ENCODE peak calls at places on chromosome 20, in four cellular contexts. One of them, this sample, is unnamed.

GRCh38 chr20:24131684-24132083 is 143.1 kb upstream of the GGTLC1 start:
- DNase-seq in lung: no peak
- DNase-seq in GM23338: no peak
- DNase-seq in tibial artery: no peak
- DNase-seq in this sample: no peak

GRCh38 chr20:13202553-13202952 is 18.5 kb upstream of the ISM1 start:
- DNase-seq in lung: no peak
- DNase-seq in GM23338: no peak
- DNase-seq in tibial artery: no peak
- DNase-seq in this sample: no peak

GRCh38 chr20:50586531-50587232 is 76.5 kb downstream of the PTPN1 start:
- DNase-seq in lung: no peak
- DNase-seq in GM23338: no peak
- DNase-seq in tibial artery: no peak
- DNase-seq in this sample: no peak

GRCh38 chr20:56222201-56222600 is 26.3 kb upstream of the MC3R start:
- DNase-seq in lung: no peak
- DNase-seq in GM23338: no peak
- DNase-seq in tibial artery: no peak
- DNase-seq in this sample: no peak

GRCh38 chr20:62426678-62427077 is 661 bp downstream of the RBBP8NL start:
- DNase-seq in lung: no peak
- DNase-seq in GM23338: peak
- DNase-seq in tibial artery: no peak
- DNase-seq in this sample: no peak

GRCh38 chr20:61230166-61230565 is 21.9 kb upstream of the CDH4 start:
- DNase-seq in lung: no peak
- DNase-seq in GM23338: no peak
- DNase-seq in tibial artery: no peak
- DNase-seq in this sample: no peak

GRCh38 chr20:61257596-61257995 is 5.5 kb downstream of the CDH4 start:
- DNase-seq in lung: no peak
- DNase-seq in GM23338: no peak
- DNase-seq in tibial artery: no peak
- DNase-seq in this sample: no peak

GRCh38 chr20:44752099-44752931 is 6.7 kb downstream of the KCNK15 start:
- DNase-seq in lung: no peak
- DNase-seq in GM23338: no peak
- DNase-seq in tibial artery: no peak
- DNase-seq in this sample: no peak

GRCh38 chr20:1636621-1637020 is 16.8 kb upstream of the SIRPB1 start:
- DNase-seq in lung: no peak
- DNase-seq in GM23338: peak
- DNase-seq in tibial artery: no peak
- DNase-seq in this sample: no peak

GRCh38 chr20:62120990-62121775 is 1.1 kb upstream of the LSM14B start:
- DNase-seq in lung: no peak
- DNase-seq in GM23338: peak
- DNase-seq in tibial artery: no peak
- DNase-seq in this sample: no peak

GRCh38 chr20:56433880-56434255 is 21.8 kb downstream of the CASS4 start:
- DNase-seq in lung: no peak
- DNase-seq in GM23338: no peak
- DNase-seq in tibial artery: peak
- DNase-seq in this sample: no peak

GRCh38 chr20:9214676-9215075 is 145.8 kb downstream of the PLCB4 start:
- DNase-seq in lung: no peak
- DNase-seq in GM23338: no peak
- DNase-seq in tibial artery: no peak
- DNase-seq in this sample: no peak

GRCh38 chr20:53371216-53371615 is 222.4 kb downstream of the ZNF217 start:
- DNase-seq in lung: no peak
- DNase-seq in GM23338: no peak
- DNase-seq in tibial artery: no peak
- DNase-seq in this sample: no peak

GRCh38 chr20:15609956-15610355 is 963.3 kb downstream of the KIF16B start:
- DNase-seq in lung: no peak
- DNase-seq in GM23338: no peak
- DNase-seq in tibial artery: no peak
- DNase-seq in this sample: no peak

GRCh38 chr20:10877345-10877744 is 203.5 kb upstream of the JAG1 start:
- DNase-seq in lung: peak
- DNase-seq in GM23338: no peak
- DNase-seq in tibial artery: peak
- DNase-seq in this sample: peak

GRCh38 chr20:59564171-59564570 is 40.2 kb upstream of the PHACTR3 start:
- DNase-seq in lung: no peak
- DNase-seq in GM23338: no peak
- DNase-seq in tibial artery: no peak
- DNase-seq in this sample: no peak

GRCh38 chr20:50041238-50041915 is 58.6 kb downstream of the SNAI1 start:
- DNase-seq in lung: no peak
- DNase-seq in GM23338: no peak
- DNase-seq in tibial artery: no peak
- DNase-seq in this sample: no peak

GRCh38 chr20:51570755-51571469 is 28.4 kb upstream of the NFATC2 start:
- DNase-seq in lung: no peak
- DNase-seq in GM23338: no peak
- DNase-seq in tibial artery: peak
- DNase-seq in this sample: peak

GRCh38 chr20:41169184-41169690 is 31.9 kb downstream of the PLCG1 start:
- DNase-seq in lung: no peak
- DNase-seq in GM23338: no peak
- DNase-seq in tibial artery: peak
- DNase-seq in this sample: no peak

GRCh38 chr20:56411759-56412472 is at the start of gene CASS4:
- DNase-seq in lung: no peak
- DNase-seq in GM23338: no peak
- DNase-seq in tibial artery: no peak
- DNase-seq in this sample: no peak

GRCh38 chr20:62603021-62603906 is 39.0 kb upstream of the SLCO4A1 start:
- DNase-seq in lung: peak
- DNase-seq in GM23338: no peak
- DNase-seq in tibial artery: peak
- DNase-seq in this sample: peak

GRCh38 chr20:49785851-49786174 is 26.8 kb upstream of the SLC9A8 start:
- DNase-seq in lung: no peak
- DNase-seq in GM23338: no peak
- DNase-seq in tibial artery: no peak
- DNase-seq in this sample: no peak

GRCh38 chr20:12434672-12435071 is 517.0 kb downstream of the BTBD3 start:
- DNase-seq in lung: no peak
- DNase-seq in GM23338: no peak
- DNase-seq in tibial artery: no peak
- DNase-seq in this sample: no peak

GRCh38 chr20:48791666-48792071 is 36.1 kb downstream of the PREX1 start:
- DNase-seq in lung: no peak
- DNase-seq in GM23338: no peak
- DNase-seq in tibial artery: peak
- DNase-seq in this sample: no peak

GRCh38 chr20:23228912-23229311 is 121.7 kb upstream of the NXT1 start:
- DNase-seq in lung: no peak
- DNase-seq in GM23338: no peak
- DNase-seq in tibial artery: no peak
- DNase-seq in this sample: no peak

GRCh38 chr20:13784893-13785715 is at the start of the genes ESF1 and NDUFAF5:
- DNase-seq in lung: peak
- DNase-seq in GM23338: peak
- DNase-seq in tibial artery: peak
- DNase-seq in this sample: peak

GRCh38 chr20:56328861-56329260 is 29.9 kb upstream of the FAM210B start:
- DNase-seq in lung: no peak
- DNase-seq in GM23338: no peak
- DNase-seq in tibial artery: no peak
- DNase-seq in this sample: no peak

GRCh38 chr20:60453388-60453787 is 495.2 kb downstream of the CDH26 start:
- DNase-seq in lung: no peak
- DNase-seq in GM23338: no peak
- DNase-seq in tibial artery: no peak
- DNase-seq in this sample: no peak

GRCh38 chr20:11118802-11119380 is 445.1 kb upstream of the JAG1 start:
- DNase-seq in lung: no peak
- DNase-seq in GM23338: no peak
- DNase-seq in tibial artery: no peak
- DNase-seq in this sample: no peak

GRCh38 chr20:50663095-50663821 is 28.1 kb downstream of the RIPOR3 start:
- DNase-seq in lung: peak
- DNase-seq in GM23338: peak
- DNase-seq in tibial artery: no peak
- DNase-seq in this sample: no peak

GRCh38 chr20:17619351-17620093 is 49.6 kb downstream of the DSTN start:
- DNase-seq in lung: no peak
- DNase-seq in GM23338: no peak
- DNase-seq in tibial artery: peak
- DNase-seq in this sample: no peak

GRCh38 chr20:20489054-20489453 is 121.2 kb downstream of the INSM1 start:
- DNase-seq in lung: no peak
- DNase-seq in GM23338: no peak
- DNase-seq in tibial artery: no peak
- DNase-seq in this sample: no peak

GRCh38 chr20:45944151-45944964 is 9.9 kb downstream of the PCIF1 start:
- DNase-seq in lung: no peak
- DNase-seq in GM23338: no peak
- DNase-seq in tibial artery: no peak
- DNase-seq in this sample: no peak

GRCh38 chr20:51705400-51705799 is 62.8 kb downstream of the ATP9A start:
- DNase-seq in lung: no peak
- DNase-seq in GM23338: no peak
- DNase-seq in tibial artery: no peak
- DNase-seq in this sample: no peak

GRCh38 chr20:24792641-24793495 is 156.2 kb upstream of the CST7 start:
- DNase-seq in lung: no peak
- DNase-seq in GM23338: no peak
- DNase-seq in tibial artery: no peak
- DNase-seq in this sample: peak

GRCh38 chr20:8557711-8558110 is 425.6 kb downstream of the PLCB1 start:
- DNase-seq in lung: no peak
- DNase-seq in GM23338: no peak
- DNase-seq in tibial artery: no peak
- DNase-seq in this sample: no peak

GRCh38 chr20:24914388-24915241 is 34.5 kb upstream of the CST7 start:
- DNase-seq in lung: peak
- DNase-seq in GM23338: no peak
- DNase-seq in tibial artery: no peak
- DNase-seq in this sample: no peak

GRCh38 chr20:41231136-41231535 is 86.4 kb downstream of the ZHX3 start:
- DNase-seq in lung: no peak
- DNase-seq in GM23338: no peak
- DNase-seq in tibial artery: no peak
- DNase-seq in this sample: no peak

GRCh38 chr20:53829086-53829703 is 235.6 kb upstream of the ZNF217 start:
- DNase-seq in lung: no peak
- DNase-seq in GM23338: no peak
- DNase-seq in tibial artery: no peak
- DNase-seq in this sample: no peak

DNA sequence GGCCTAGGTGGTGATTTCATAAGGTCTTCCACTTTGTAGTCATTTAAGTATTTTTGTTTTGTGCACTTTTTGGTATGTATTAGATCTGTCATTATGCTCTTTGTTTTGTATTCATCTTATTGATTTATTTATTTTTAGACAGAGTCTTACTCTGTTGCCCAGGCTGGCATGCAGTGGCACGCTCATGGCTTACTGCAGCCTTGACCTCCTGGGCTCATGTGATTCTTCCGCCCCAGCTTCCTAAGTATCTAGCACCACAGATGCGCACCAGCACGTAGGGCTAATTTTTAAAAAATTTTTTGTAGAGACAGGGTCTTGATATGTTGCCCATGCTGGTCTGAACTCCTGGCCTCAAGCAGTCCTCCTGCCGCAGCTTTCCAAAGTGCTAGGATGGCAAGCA is 30.6 kb downstream of the TPX2 start:
- DNase-seq in lung: no peak
- DNase-seq in GM23338: no peak
- DNase-seq in tibial artery: no peak
- DNase-seq in this sample: no peak
- H3K4me3 ChIP-seq in lung: no peak
- H3K4me3 ChIP-seq in GM23338: no peak
- H3K4me3 ChIP-seq in tibial artery: peak
- H3K4me3 ChIP-seq in this sample: no peak

DNA sequence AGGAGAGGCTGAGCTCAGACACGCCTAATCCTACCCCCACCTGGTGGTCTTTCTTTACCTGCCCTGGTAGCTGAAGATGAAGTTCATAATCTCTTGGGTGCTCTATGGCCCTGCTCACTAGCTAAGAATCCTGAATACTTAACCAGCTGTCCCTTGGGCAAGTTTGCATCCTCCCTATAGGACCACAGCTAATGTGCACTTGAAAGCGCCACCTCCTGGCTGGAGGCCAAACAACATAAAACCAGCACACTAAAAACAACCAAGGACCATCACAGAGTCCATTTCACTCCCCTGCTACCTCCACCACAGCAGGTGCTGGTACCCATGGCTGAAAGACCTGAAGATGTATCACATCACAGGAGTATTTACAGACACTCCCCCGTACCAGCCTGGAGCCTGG is 155.5 kb upstream of the SLC24A3 start:
- DNase-seq in lung: no peak
- DNase-seq in GM23338: peak
- DNase-seq in tibial artery: no peak
- DNase-seq in this sample: no peak
- TF ChIP-seq CTCF in lung: no peak
- TF ChIP-seq CTCF in GM23338: peak
- TF ChIP-seq CTCF in tibial artery: no peak
- TF ChIP-seq CTCF in this sample: no peak

DNA sequence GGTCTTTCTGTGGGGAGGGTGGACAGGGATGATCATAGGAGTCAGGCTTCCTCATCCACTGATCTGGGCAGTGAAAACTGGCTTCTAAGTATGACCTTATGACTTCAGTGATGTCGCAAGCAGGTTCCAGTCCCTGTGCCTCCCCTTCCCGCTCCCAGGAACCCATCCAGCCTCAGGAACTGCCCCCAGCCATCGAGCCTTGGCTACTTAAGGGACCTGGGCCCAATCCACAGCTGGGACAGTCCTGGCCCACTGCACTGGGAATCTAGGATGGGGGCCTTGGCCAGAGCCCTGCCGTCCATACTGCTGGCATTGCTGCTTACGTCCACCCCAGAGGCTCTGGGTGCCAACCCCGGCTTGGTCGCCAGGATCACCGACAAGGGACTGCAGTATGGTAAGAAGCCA is at the start of gene LBP:
- DNase-seq in lung: no peak
- DNase-seq in GM23338: no peak
- DNase-seq in tibial artery: no peak
- DNase-seq in this sample: peak
- H3K4me3 ChIP-seq in lung: no peak
- H3K4me3 ChIP-seq in GM23338: no peak
- H3K4me3 ChIP-seq in tibial artery: no peak
- H3K4me3 ChIP-seq in this sample: peak

GRCh38 chr20:35478804-35479472 is 23.5 kb downstream of the CEP250 start:
- DNase-seq in lung: no peak
- DNase-seq in GM23338: peak
- DNase-seq in tibial artery: no peak
- DNase-seq in this sample: no peak
- TF ChIP-seq CTCF in lung: no peak
- TF ChIP-seq CTCF in GM23338: peak
- TF ChIP-seq CTCF in tibial artery: no peak
- TF ChIP-seq CTCF in this sample: no peak

GRCh38 chr20:47356526-47357295 is at the start of gene ZMYND8:
- DNase-seq in lung: peak
- DNase-seq in GM23338: peak
- DNase-seq in tibial artery: peak
- DNase-seq in this sample: peak
- H3K4me3 ChIP-seq in lung: no peak
- H3K4me3 ChIP-seq in GM23338: peak
- H3K4me3 ChIP-seq in tibial artery: peak
- H3K4me3 ChIP-seq in this sample: peak